ENCODE peak calls at places on chromosome 3, in five cellular contexts. D is iPS-NIHi11, Q is HEK293T, F is thoracic aorta, R is WTC11. L is an unnamed sample.

GRCh38 chr3:149519912-149520311 is 45.4 kb downstream of the TM4SF4 start:
- DNase-seq in R (no peak), F (no peak), Q (no peak), D (no peak), L (no peak)

GRCh38 chr3:106305127-106305526 is 436.3 kb upstream of the CBLB start:
- DNase-seq in R (no peak), F (no peak), Q (no peak), D (no peak), L (no peak)

GRCh38 chr3:20930034-20930433 is 744.0 kb upstream of the SGO1 start:
- DNase-seq in Q (peak; percentile 5), F (no peak), D (peak; percentile 30), R (peak; percentile 33), L (no peak)

GRCh38 chr3:88031543-88032148 is 27.2 kb downstream of the CGGBP1 start:
- DNase-seq in R (no peak), D (no peak), F (no peak), Q (no peak), L (peak; percentile 64)

GRCh38 chr3:22089284-22089683 is 338.3 kb upstream of the ZNF385D start:
- DNase-seq in F (no peak), Q (peak; percentile 19), D (peak; percentile 38), R (peak; percentile 21), L (peak; percentile 3)

GRCh38 chr3:12288466-12289129 is at the start of gene PPARG:
- DNase-seq in F (no peak), D (peak; percentile 49), R (peak; percentile 30), Q (peak; percentile 51), L (no peak)

GRCh38 chr3:136938334-136938733 is 19.4 kb upstream of the IL20RB start:
- DNase-seq in F (no peak), R (no peak), Q (no peak), D (no peak), L (no peak)

GRCh38 chr3:23341147-23341838 is 138.2 kb downstream of the UBE2E2 start:
- DNase-seq in R (no peak), F (no peak), Q (no peak), D (no peak), L (no peak)

GRCh38 chr3:172701758-172702157 is 9.1 kb downstream of the NCEH1 start:
- DNase-seq in D (no peak), Q (no peak), F (no peak), R (no peak), L (peak; percentile 49)

GRCh38 chr3:149604125-149604851 is 53.5 kb downstream of the WWTR1 start:
- DNase-seq in R (peak; percentile 36), F (no peak), Q (no peak), D (peak; percentile 51), L (no peak)

GRCh38 chr3:44883213-44883955 is 9.0 kb downstream of the TGM4 start:
- DNase-seq in D (no peak), R (no peak), F (no peak), Q (no peak), L (no peak)

GRCh38 chr3:184168363-184169120 is 6.1 kb upstream of the AP2M1 start:
- DNase-seq in D (no peak), R (no peak), Q (no peak), F (no peak), L (no peak)

GRCh38 chr3:15845475-15845874 is 47.7 kb upstream of the ANKRD28 start:
- DNase-seq in D (no peak), Q (no peak), R (no peak), F (no peak), L (no peak)

GRCh38 chr3:153357436-153357835 is 195.4 kb downstream of the RAP2B start:
- DNase-seq in D (no peak), F (no peak), R (no peak), Q (no peak), L (no peak)

GRCh38 chr3:62318365-62318751 is 55.0 kb downstream of the FEZF2 start:
- DNase-seq in D (peak; percentile 5), F (no peak), Q (peak; percentile 6), R (peak; percentile 18), L (no peak)

GRCh38 chr3:76352848-76353130 is 567.4 kb upstream of the ZNF717 start:
- DNase-seq in F (no peak), Q (no peak), R (no peak), D (no peak), L (no peak)

GRCh38 chr3:123790254-123791072 is 93.7 kb downstream of the MYLK start:
- DNase-seq in R (no peak), D (no peak), F (no peak), Q (no peak), L (no peak)

GRCh38 chr3:30538787-30539186 is 67.6 kb upstream of the TGFBR2 start:
- DNase-seq in Q (no peak), R (no peak), D (peak; percentile 16), F (no peak), L (no peak)

GRCh38 chr3:133987136-133987535 is 42.6 kb downstream of the SLCO2A1 start:
- DNase-seq in R (no peak), Q (no peak), F (no peak), D (no peak), L (no peak)

GRCh38 chr3:106635271-106635670 is 742.0 kb upstream of the CCDC54 start:
- DNase-seq in R (no peak), F (no peak), Q (no peak), D (no peak), L (no peak)

GRCh38 chr3:146160964-146161724 is at the start of gene PLOD2:
- DNase-seq in R (peak; percentile 74), D (peak; percentile 83), Q (peak; percentile 74), F (peak; percentile 47), L (peak; percentile 65)

GRCh38 chr3:101690972-101691371 is 4.5 kb upstream of the RPL24 start:
- DNase-seq in Q (no peak), D (no peak), F (no peak), R (no peak), L (no peak)

GRCh38 chr3:188468196-188468595 is 314.2 kb downstream of the LPP start:
- DNase-seq in R (no peak), D (no peak), Q (no peak), F (no peak), L (no peak)

L was measured in erythroblast.